ENCODE peak calls at places on chromosomes 16 and 17, in nine cellular contexts. Q, R, G, Y, M, X, C, T and J are unnamed samples.

GRCh38 chr17:16314859-16315258 is 38.4 kb downstream of the CENPV start:
- DNase-seq in Q (no peak), R (no peak), G (no peak), Y (no peak), M (no peak), X (no peak), C (no peak), T (no peak), J (no peak)

GRCh38 chr17:55769625-55770000 is 18.8 kb downstream of the PCTP start:
- DNase-seq in Q (no peak), R (peak; percentile 83), G (peak; percentile 66), Y (peak; percentile 41), M (peak; percentile 90), X (peak; percentile 61), C (no peak), T (no peak), J (peak; percentile 96)

GRCh38 chr17:5560361-5560988 is 23.8 kb downstream of the NLRP1 start:
- DNase-seq in Q (no peak), R (no peak), G (no peak), Y (no peak), M (no peak), X (no peak), C (no peak), T (no peak), J (no peak)

GRCh38 chr17:76940293-76940692 is 72.1 kb downstream of the MGAT5B start:
- DNase-seq in Q (no peak), R (no peak), G (no peak), Y (no peak), M (no peak), X (no peak), C (no peak), T (no peak), J (no peak)

GRCh38 chr16:80883159-80883642 is 78.8 kb upstream of the CDYL2 start:
- DNase-seq in Q (no peak), R (no peak), G (no peak), Y (no peak), M (no peak), X (no peak), C (peak; percentile 71), T (no peak), J (no peak)

GRCh38 chr16:68272501-68273209 is 8.3 kb downstream of the SLC7A6 start:
- DNase-seq in Q (no peak), R (no peak), G (no peak), Y (no peak), M (no peak), X (no peak), C (peak; percentile 62), T (no peak), J (no peak)

GRCh38 chr16:68590201-68590994 is 51.3 kb downstream of the ZFP90 start:
- DNase-seq in Q (peak; percentile 86), R (peak; percentile 77), G (no peak), Y (no peak), M (peak; percentile 46), X (peak; percentile 10), C (peak; percentile 80), T (peak; percentile 44), J (peak; percentile 63)

GRCh38 chr16:19753815-19754643 is 36.0 kb downstream of the IQCK start:
- DNase-seq in Q (no peak), R (peak; percentile 86), G (no peak), Y (no peak), M (peak; percentile 12), X (peak; percentile 35), C (peak; percentile 24), T (no peak), J (no peak)

GRCh38 chr17:37276475-37276874 is 99.3 kb upstream of the C17orf78 start:
- DNase-seq in Q (no peak), R (no peak), G (no peak), Y (no peak), M (no peak), X (no peak), C (no peak), T (no peak), J (no peak)

GRCh38 chr17:42221886-42222745 is 27.8 kb upstream of the GHDC start:
- DNase-seq in Q (peak; percentile 71), R (peak; percentile 78), G (no peak), Y (peak; percentile 13), M (peak; percentile 72), X (no peak), C (peak; percentile 50), T (no peak), J (peak; percentile 78)

GRCh38 chr16:88687254-88687576 is 908 bp upstream of the SNAI3 start:
- DNase-seq in Q (no peak), R (no peak), G (no peak), Y (no peak), M (no peak), X (no peak), C (no peak), T (no peak), J (no peak)

GRCh38 chr16:88686062-88686438 is 257 bp downstream of the SNAI3 start:
- DNase-seq in Q (no peak), R (no peak), G (no peak), Y (no peak), M (no peak), X (no peak), C (peak; percentile 77), T (no peak), J (no peak)

GRCh38 chr16:88686439-88687253 is at the start of gene SNAI3:
- DNase-seq in Q (peak; percentile 95), R (peak; percentile 56), G (peak; percentile 92), Y (no peak), M (no peak), X (no peak), C (peak; percentile 94), T (peak; percentile 81), J (peak; percentile 77)

GRCh38 chr16:88684569-88685155 is 1.6 kb downstream of the SNAI3 start:
- DNase-seq in Q (no peak), R (no peak), G (peak; percentile 44), Y (no peak), M (no peak), X (no peak), C (no peak), T (no peak), J (no peak)

GRCh38 chr16:88685156-88686061 is 898 bp downstream of the SNAI3 start:
- DNase-seq in Q (peak; percentile 52), R (peak; percentile 58), G (peak; percentile 74), Y (no peak), M (peak; percentile 48), X (no peak), C (peak; percentile 56), T (no peak), J (peak; percentile 84)
- TF ChIP-seq CTCF in Q (peak; percentile 70), R (peak; percentile 88), G (peak; percentile 38), Y (peak; percentile 88), M (peak; percentile 68), X (peak; percentile 87), C (peak; percentile 41), T (peak; percentile 35), J (peak; percentile 79)

GRCh38 chr17:83076930-83077329 is 2.5 kb upstream of the METRNL start:
- DNase-seq in Q (no peak), R (no peak), G (no peak), Y (no peak), M (no peak), X (no peak), C (peak; percentile 64), T (no peak), J (no peak)
- H3K4me3 ChIP-seq in Q (no peak overlapping the region), R (no peak overlapping the region), G (no peak overlapping the region), Y (no peak overlapping the region), M (no peak overlapping the region), X (no peak overlapping the region), C (no peak overlapping the region), T (no peak overlapping the region), J (no peak overlapping the region)

GRCh38 chr16:23504076-23504452 is 6.2 kb downstream of the GGA2 start:
- DNase-seq in Q (no peak), R (peak; percentile 80), G (peak; percentile 75), Y (no peak), M (peak; percentile 63), X (peak; percentile 53), C (peak; percentile 73), T (peak; percentile 77), J (peak; percentile 51)

GRCh38 chr16:23504453-23505179 is 5.7 kb downstream of the GGA2 start:
- DNase-seq in Q (peak; percentile 77), R (peak; percentile 88), G (peak; percentile 91), Y (peak; percentile 54), M (peak; percentile 86), X (peak; percentile 86), C (peak; percentile 38), T (peak; percentile 51), J (peak; percentile 87)

GRCh38 chr16:23506606-23506994 is 3.7 kb downstream of the GGA2 start:
- DNase-seq in Q (no peak), R (no peak), G (no peak), Y (no peak), M (no peak), X (no peak), C (no peak), T (no peak), J (no peak)

GRCh38 chr16:23505180-23505665 is 5.1 kb downstream of the GGA2 start:
- DNase-seq in Q (peak; percentile 37), R (no peak), G (no peak), Y (no peak), M (no peak), X (no peak), C (no peak), T (no peak), J (no peak)

DNA sequence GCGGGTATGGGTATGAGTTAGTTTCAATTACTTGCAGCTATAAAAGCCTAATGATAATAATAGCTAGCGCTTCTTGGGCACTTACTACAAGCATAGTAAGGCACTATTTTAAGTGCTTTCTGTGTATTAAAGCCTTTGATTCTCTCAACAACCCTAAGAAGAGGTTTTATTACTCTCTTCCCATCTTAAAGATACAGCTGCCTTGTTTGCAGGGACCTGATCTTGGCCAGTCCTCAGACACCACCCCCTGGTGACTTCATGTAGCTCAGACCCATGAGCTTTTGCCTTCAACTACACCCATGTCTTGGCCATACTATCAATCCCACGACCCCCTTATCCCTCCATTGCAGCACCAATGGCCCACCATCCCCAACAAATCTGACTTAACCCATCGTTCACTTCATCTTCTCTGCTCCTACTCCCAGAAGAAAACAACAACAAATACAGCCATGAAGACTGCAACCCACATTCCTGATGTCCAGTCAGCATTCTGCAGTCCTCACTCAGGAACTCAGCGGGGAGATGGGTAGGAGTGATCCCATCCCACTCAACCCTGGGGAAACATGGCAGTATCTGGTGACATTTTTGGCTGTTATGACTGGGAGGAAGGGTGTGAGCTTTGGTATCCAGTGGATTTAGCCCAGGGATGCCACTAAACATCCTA is 4.2 kb downstream of the GGA2 start:
- DNase-seq in Q (peak; percentile 8), R (no peak), G (no peak), Y (no peak), M (no peak), X (no peak), C (peak; percentile 31), T (no peak), J (peak; percentile 25)
- TF ChIP-seq CTCF in Q (no peak), R (peak; percentile 2), G (no peak), Y (no peak), M (no peak), X (no peak), C (no peak), T (no peak), J (no peak)

DNA sequence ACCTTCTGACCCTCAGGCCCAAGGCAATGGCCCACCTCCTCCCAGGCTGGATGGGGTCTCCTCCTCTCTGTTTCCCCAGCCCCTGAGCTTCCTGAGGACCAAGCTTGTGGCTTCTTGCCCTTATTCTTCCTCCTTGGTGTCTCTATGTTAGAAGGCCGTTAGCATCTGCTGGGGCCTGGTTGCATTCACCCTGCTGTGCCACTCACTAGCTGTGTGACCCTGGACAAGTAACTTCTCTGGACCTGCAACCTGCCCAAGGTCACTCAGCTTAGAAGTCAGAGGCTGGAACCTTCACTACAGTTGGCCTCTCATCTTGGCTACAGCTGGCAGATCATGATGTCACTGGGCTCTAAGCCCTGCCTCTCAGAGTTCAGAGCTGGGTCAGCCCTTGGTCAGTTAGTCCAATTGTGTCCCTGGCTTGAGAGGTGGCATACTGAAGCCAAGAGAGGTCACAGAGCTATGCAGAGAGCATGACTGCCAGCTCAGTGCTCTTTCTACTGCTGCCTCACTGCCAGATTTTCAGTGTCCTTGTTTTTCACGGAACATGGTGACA is 3.0 kb downstream of the MT2A start:
- DNase-seq in Q (no peak), R (peak; percentile 58), G (peak; percentile 89), Y (no peak), M (peak; percentile 74), X (no peak), C (peak; percentile 62), T (no peak), J (peak; percentile 80)
- H3K4me3 ChIP-seq in Q (no peak overlapping the region), R (no peak overlapping the region), G (peak overlapping the region; percentile 89), Y (no peak overlapping the region), M (no peak overlapping the region), X (no peak overlapping the region), C (no peak overlapping the region), T (peak overlapping the region; percentile 86), J (no peak overlapping the region)